ENCODE peak calls at places on chromosomes 5 and 9, in seven cellular contexts. T is endothelial cell of umbilical vein, Q is mesendoderm, R is PC-3, S is endodermal cell, B is neural progenitor cell, Y is IMR-90. A is an unnamed sample.

GRCh38 chr9:38130724-38131123 is 61.7 kb upstream of the SHB start:
- DNase-seq in T (no peak), Q (no peak), R (no peak), S (no peak), B (no peak), Y (no peak), A (no peak)

GRCh38 chr9:25421560-25421959 is 256.7 kb downstream of the TUSC1 start:
- DNase-seq in T (no peak), Q (no peak), R (no peak), S (no peak), B (no peak), Y (no peak), A (no peak)

GRCh38 chr5:41748631-41749030 is 121.6 kb downstream of the OXCT1 start:
- DNase-seq in T (no peak), Q (no peak), R (peak), S (no peak), B (peak), Y (peak), A (peak)

GRCh38 chr5:139415221-139415861 is 11.5 kb upstream of the SPATA24 start:
- DNase-seq in T (no peak), Q (no peak), R (no peak), S (no peak), B (no peak), Y (no peak), A (no peak)

GRCh38 chr5:17326600-17327037 is 109.2 kb downstream of the BASP1 start:
- DNase-seq in T (no peak), Q (no peak), R (no peak), S (no peak), B (no peak), Y (no peak), A (no peak)

GRCh38 chr9:88782931-88783451 is 208.3 kb upstream of the S1PR3 start:
- DNase-seq in T (no peak), Q (no peak), R (peak), S (no peak), B (peak), Y (peak), A (no peak)

GRCh38 chr9:88803551-88804288 is 187.5 kb upstream of the S1PR3 start:
- DNase-seq in T (peak), Q (no peak), R (no peak), S (no peak), B (no peak), Y (peak), A (peak)

GRCh38 chr9:129716091-129716490 is 36.8 kb downstream of the PTGES start:
- DNase-seq in T (no peak), Q (no peak), R (no peak), S (no peak), B (no peak), Y (peak), A (peak)

GRCh38 chr5:56361398-56361797 is 128.3 kb upstream of the ANKRD55 start:
- DNase-seq in T (no peak), Q (no peak), R (no peak), S (no peak), B (no peak), Y (no peak), A (no peak)

GRCh38 chr5:72586788-72587530 is 79.7 kb upstream of the ZNF366 start:
- DNase-seq in T (no peak), Q (no peak), R (peak), S (no peak), B (no peak), Y (peak), A (peak)

GRCh38 chr5:72584466-72584865 is 77.3 kb upstream of the ZNF366 start:
- DNase-seq in T (no peak), Q (no peak), R (no peak), S (no peak), B (no peak), Y (no peak), A (peak)

DNA sequence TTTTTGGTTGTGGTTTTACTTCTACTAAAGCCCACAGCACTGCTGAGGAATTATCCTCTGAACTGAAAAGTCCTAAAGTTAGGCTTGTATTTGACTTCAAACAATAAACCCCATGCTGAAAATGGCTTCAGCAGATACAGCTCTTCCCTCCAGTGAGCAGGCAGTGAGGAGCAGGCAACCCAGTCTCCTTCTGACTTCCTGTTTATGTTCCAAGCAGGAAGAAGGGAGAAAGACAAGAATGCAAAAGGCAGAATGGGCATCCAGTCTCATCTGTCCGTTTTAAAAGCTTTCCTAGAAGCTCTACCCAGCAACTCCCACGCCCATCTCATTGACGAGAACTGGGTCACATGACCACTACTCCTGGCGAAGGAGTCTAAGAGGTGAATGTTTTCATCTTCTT is 80.7 kb upstream of the ZNF366 start:
- DNase-seq in T (peak), Q (peak), R (no peak), S (no peak), B (no peak), Y (peak), A (no peak)
- H3K9ac ChIP-seq in T (no peak), Q (no peak), R (peak), S (no peak), B (no peak), Y (no peak), A (no peak)

GRCh38 chr9:137422668-137423000 is 328 bp downstream of the EXD3 start:
- DNase-seq in T (peak), Q (peak), R (peak), S (peak), B (peak), Y (no peak), A (peak)
- H3K9ac ChIP-seq in T (peak), Q (peak), R (peak), S (peak), B (peak), Y (peak), A (peak)

DNA sequence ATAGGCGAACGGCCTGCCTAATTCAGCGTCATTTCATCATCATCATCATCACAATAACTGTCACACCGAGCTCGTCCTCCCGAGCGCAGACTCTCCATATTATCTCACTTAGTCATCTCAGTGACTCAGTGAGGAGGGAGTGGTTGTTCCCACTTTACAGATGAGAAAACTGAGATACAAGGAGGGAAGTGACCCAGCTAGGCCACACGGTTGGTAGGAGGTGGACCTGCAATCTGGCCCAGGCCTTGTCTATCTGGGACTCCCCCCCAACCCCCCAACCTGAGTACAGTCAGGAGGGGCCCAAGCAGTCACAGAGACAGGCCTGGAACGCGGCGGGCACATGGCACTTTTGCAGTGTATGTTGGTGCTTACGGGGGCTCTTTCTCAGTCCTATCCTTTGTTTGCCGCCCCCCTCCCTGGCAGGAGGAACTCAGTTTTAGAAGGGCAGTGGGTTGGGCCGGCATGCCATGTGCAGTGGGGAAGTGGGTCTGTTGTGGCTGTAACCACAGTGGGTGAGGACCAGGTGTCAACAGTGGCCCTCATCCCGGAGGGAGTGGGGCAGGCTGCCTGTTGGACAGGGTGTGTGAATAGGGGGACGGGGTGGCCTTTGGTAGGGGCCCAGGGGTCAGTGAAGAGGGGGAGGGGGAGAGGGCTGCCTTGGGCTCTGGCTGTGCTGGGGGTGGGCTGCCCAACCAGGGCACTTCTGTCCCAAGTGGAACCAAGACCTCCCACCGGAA is 1.7 kb upstream of the RXRA start:
- DNase-seq in T (no peak), Q (no peak), R (peak), S (no peak), B (no peak), Y (peak), A (no peak)
- H3K9ac ChIP-seq in T (no peak), Q (peak), R (peak), S (no peak), B (no peak), Y (peak), A (peak)

GRCh38 chr5:177357459-177358332 is at the start of gene RGS14:
- DNase-seq in T (peak), Q (no peak), R (peak), S (no peak), B (no peak), Y (peak), A (no peak)
- H3K9ac ChIP-seq in T (no peak), Q (no peak), R (peak), S (no peak), B (no peak), Y (no peak), A (no peak)

GRCh38 chr9:113416149-113416726 is 5.7 kb downstream of the C9orf43 start:
- DNase-seq in T (no peak), Q (no peak), R (no peak), S (no peak), B (no peak), Y (no peak), A (no peak)
- H3K9ac ChIP-seq in T (no peak), Q (no peak), R (no peak), S (no peak), B (no peak), Y (no peak), A (no peak)

GRCh38 chr9:131620764-131621520 is 75.6 kb downstream of the PRRT1B start:
- DNase-seq in T (no peak), Q (no peak), R (no peak), S (no peak), B (no peak), Y (no peak), A (no peak)
- H3K9ac ChIP-seq in T (no peak), Q (no peak), R (no peak), S (no peak), B (no peak), Y (no peak), A (no peak)

DNA sequence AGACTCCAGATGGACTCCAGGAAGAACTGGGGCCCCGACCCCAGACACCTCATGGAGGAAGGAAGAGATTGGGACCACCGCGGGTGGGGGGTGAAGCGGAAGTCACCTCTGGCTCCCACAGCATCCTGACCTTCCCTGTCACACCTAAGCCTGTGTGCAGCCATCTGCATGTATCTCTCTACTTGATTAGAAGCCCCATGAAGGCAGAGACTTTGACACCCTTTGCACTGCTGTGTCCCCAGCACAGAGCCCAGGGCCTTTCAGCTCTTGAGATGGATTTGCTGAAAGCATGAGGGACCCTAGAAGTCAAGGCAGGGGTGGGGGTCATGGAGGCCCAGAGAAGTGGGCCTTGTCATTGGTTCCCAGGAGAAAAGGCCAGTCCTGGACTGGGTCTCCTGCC is 2.8 kb upstream of the ENG start:
- DNase-seq in T (no peak), Q (no peak), R (no peak), S (no peak), B (no peak), Y (no peak), A (no peak)
- H3K9ac ChIP-seq in T (no peak), Q (no peak), R (no peak), S (no peak), B (no peak), Y (no peak), A (peak)

GRCh38 chr9:87725356-87725899 is 491 bp upstream of the CTSL start:
- DNase-seq in T (no peak), Q (peak), R (no peak), S (no peak), B (peak), Y (peak), A (peak)
- H3K9ac ChIP-seq in T (peak), Q (peak), R (peak), S (peak), B (no peak), Y (no peak), A (peak)

DNA sequence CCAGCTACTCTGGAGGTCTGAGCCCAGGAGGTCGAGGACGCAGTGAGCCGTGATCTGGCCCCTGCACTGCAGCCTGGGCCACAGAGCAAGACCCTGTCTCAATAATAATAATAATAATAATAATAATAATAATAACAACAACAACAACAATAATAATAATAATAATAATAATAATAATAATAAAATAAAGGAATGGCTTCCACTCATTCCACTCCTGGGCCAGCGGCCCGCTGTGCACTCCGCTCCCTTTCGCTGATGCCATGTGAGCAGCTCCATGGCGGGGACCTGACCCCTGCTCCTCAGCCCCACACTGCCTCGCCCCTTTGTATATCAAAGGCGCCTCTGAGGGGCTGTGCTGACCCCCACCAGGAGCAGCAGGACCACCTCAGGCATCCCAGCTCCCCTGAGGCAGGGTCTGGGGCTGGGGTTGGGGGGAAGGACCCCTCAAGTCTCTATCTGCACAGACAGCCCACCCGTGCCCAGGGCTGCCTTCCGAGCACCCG is 20.0 kb downstream of the GBGT1 start:
- DNase-seq in T (no peak), Q (no peak), R (no peak), S (no peak), B (no peak), Y (no peak), A (no peak)
- H3K9ac ChIP-seq in T (no peak), Q (peak), R (peak), S (peak), B (peak), Y (no peak), A (peak)

A was measured in adipocyte.